ENCODE peak calls at places on chromosomes 1 and 21, in nine cellular contexts. G is AG04450; I is NCI-H2081; S is fibroblast of lung; A is activated CD8-positive, alpha-beta memory T cell treated with anti-CD3 and anti-CD28 coated beads for 24 hours; M is putamen; T is activated T-helper 1 cell treated with anti-CD3 and anti-CD28 coated beads, Interleukin-12 subunit alpha, Interleukin-12 subunit beta, Interleukin-2, Interleukin-4 antibody, amounts not matched to agents 30 ng/mL and 10 ng/mL and 1 ng/mL, durations not matched to agents 14 hours and 24 hours and 36 hours; C is lung microvascular endothelial cell; O is occipital lobe. D is an unnamed sample.

GRCh38 chr21:39542736-39543135 is 70.0 kb upstream of the B3GALT5 start:
- DNase-seq in G (no peak), I (no peak), S (no peak), A (no peak), M (no peak), T (no peak), C (no peak), O (no peak), D (no peak)

GRCh38 chr1:20115479-20115878 is 3.9 kb downstream of the PLA2G2D start:
- DNase-seq in G (no peak), I (no peak), S (no peak), A (no peak), M (no peak), T (no peak), C (no peak), O (no peak), D (no peak)

GRCh38 chr1:68495968-68496679 is 758 bp downstream of the DEPDC1 start:
- DNase-seq in G (no peak), I (peak; percentile 1), S (no peak), A (no peak), M (no peak), T (peak; percentile 1), C (peak; percentile 12), O (no peak), D (no peak)

GRCh38 chr1:193480755-193481154 is 294.3 kb upstream of the B3GALT2 start:
- DNase-seq in G (no peak), I (no peak), S (no peak), A (no peak), M (no peak), T (no peak), C (no peak), O (no peak), D (no peak)

GRCh38 chr1:193406901-193407300 is 220.5 kb upstream of the B3GALT2 start:
- DNase-seq in G (no peak), I (peak; percentile 57), S (peak; percentile 76), A (no peak), M (peak; percentile 38), T (no peak), C (peak; percentile 71), O (no peak), D (no peak)

GRCh38 chr1:190067592-190067991 is 410.1 kb downstream of the BRINP3 start:
- DNase-seq in G (peak; percentile 16), I (no peak), S (peak; percentile 72), A (no peak), M (no peak), T (no peak), C (no peak), O (no peak), D (no peak)

GRCh38 chr1:236143104-236143948 is 987 bp downstream of the GPR137B start:
- DNase-seq in G (peak; percentile 16), I (no peak), S (peak; percentile 57), A (peak; percentile 73), M (peak; percentile 16), T (no peak), C (peak; percentile 10), O (no peak), D (no peak)

GRCh38 chr21:39660596-39660995 is 47.9 kb downstream of the B3GALT5 start:
- DNase-seq in G (peak; percentile 73), I (no peak), S (peak; percentile 92), A (no peak), M (no peak), T (no peak), C (peak; percentile 66), O (no peak), D (no peak)

GRCh38 chr1:15760520-15761211 is 2.1 kb downstream of the FBLIM1 start:
- DNase-seq in G (peak; percentile 41), I (no peak), S (peak; percentile 83), A (no peak), M (no peak), T (no peak), C (peak; percentile 73), O (no peak), D (no peak)

GRCh38 chr1:205985330-205986005 is 17.7 kb downstream of the RAB7B start:
- DNase-seq in G (no peak), I (no peak), S (peak; percentile 57), A (no peak), M (no peak), T (no peak), C (no peak), O (no peak), D (no peak)

GRCh38 chr1:17759114-17759513 is 4.0 kb downstream of the ACTL8 start:
- DNase-seq in G (no peak), I (no peak), S (no peak), A (no peak), M (no peak), T (no peak), C (no peak), O (no peak), D (peak; percentile 29)

GRCh38 chr1:234778215-234779159 is 168.5 kb upstream of the IRF2BP2 start:
- DNase-seq in G (no peak), I (no peak), S (no peak), A (peak; percentile 68), M (no peak), T (no peak), C (peak; percentile 38), O (no peak), D (peak; percentile 97)

GRCh38 chr1:64396817-64397216 is 73.1 kb upstream of the CACHD1 start:
- DNase-seq in G (no peak), I (no peak), S (no peak), A (no peak), M (no peak), T (no peak), C (peak; percentile 2), O (no peak), D (no peak)

GRCh38 chr1:1206376-1207253 is at the start of gene TNFRSF18:
- DNase-seq in G (no peak), I (no peak), S (peak; percentile 17), A (peak; percentile 82), M (no peak), T (peak; percentile 47), C (no peak), O (no peak), D (no peak)

GRCh38 chr1:50521703-50522102 is 98.5 kb upstream of the DMRTA2 start:
- DNase-seq in G (no peak), I (no peak), S (no peak), A (no peak), M (no peak), T (no peak), C (no peak), O (no peak), D (no peak)

GRCh38 chr21:16620921-16621320 is 891.1 kb downstream of the USP25 start:
- DNase-seq in G (no peak), I (no peak), S (no peak), A (no peak), M (no peak), T (no peak), C (no peak), O (no peak), D (no peak)

GRCh38 chr1:10498231-10498630 is 23.5 kb downstream of the PEX14 start:
- DNase-seq in G (no peak), I (no peak), S (no peak), A (no peak), M (no peak), T (no peak), C (no peak), O (no peak), D (no peak)

GRCh38 chr1:154774175-154774855 is 95.8 kb downstream of the KCNN3 start:
- DNase-seq in G (no peak), I (no peak), S (no peak), A (no peak), M (no peak), T (no peak), C (no peak), O (no peak), D (no peak)

GRCh38 chr21:17527711-17528110 is 14.9 kb downstream of the CXADR start:
- DNase-seq in G (no peak), I (no peak), S (no peak), A (no peak), M (no peak), T (no peak), C (no peak), O (no peak), D (no peak)

GRCh38 chr21:42624095-42624830 is 29.2 kb upstream of the PDE9A start:
- DNase-seq in G (no peak), I (no peak), S (no peak), A (no peak), M (no peak), T (no peak), C (no peak), O (no peak), D (no peak)

GRCh38 chr21:35738342-35738961 is 321.9 kb downstream of the SETD4 start:
- DNase-seq in G (no peak), I (no peak), S (peak; percentile 86), A (no peak), M (no peak), T (no peak), C (peak; percentile 2), O (no peak), D (no peak)

GRCh38 chr1:77219166-77219887 is at the start of gene PIGK:
- DNase-seq in G (peak; percentile 54), I (peak; percentile 75), S (peak; percentile 85), A (peak; percentile 93), M (peak; percentile 84), T (peak; percentile 85), C (peak; percentile 91), O (peak; percentile 75), D (peak; percentile 89)

GRCh38 chr1:153612111-153612754 is 704 bp downstream of the S100A16 start:
- DNase-seq in G (no peak), I (no peak), S (no peak), A (no peak), M (no peak), T (no peak), C (no peak), O (no peak), D (no peak)

D was measured in HL-60.